ENCODE peak calls at places on chromosomes 7 and 10, in ten cellular contexts. Z is psoas muscle, V is sigmoid colon, B is small intestine, Q is fibroblast of lung, H is keratinocyte, D is upper lobe of right lung, M is tibial nerve, X is hepatocyte, J is WERI-Rb-1. S is an unnamed sample.

GRCh38 chr10:75035975-75036708 is 75.3 kb upstream of the SAMD8 start:
- DNase-seq in Z (no peak), V (no peak), B (no peak), Q (peak), H (no peak), D (no peak), M (no peak), X (no peak), J (no peak), S (no peak)

GRCh38 chr7:3955751-3956696 is 655.0 kb downstream of the SDK1 start:
- DNase-seq in Z (no peak), V (no peak), B (peak), Q (peak), H (peak), D (no peak), M (no peak), X (peak), J (no peak), S (no peak)

GRCh38 chr10:86361134-86362128 is 5.2 kb downstream of the GRID1 start:
- DNase-seq in Z (peak), V (peak), B (no peak), Q (no peak), H (no peak), D (peak), M (no peak), X (no peak), J (no peak), S (no peak)

GRCh38 chr10:66259836-66260235 is 666.0 kb upstream of the LRRTM3 start:
- DNase-seq in Z (no peak), V (no peak), B (no peak), Q (no peak), H (no peak), D (no peak), M (no peak), X (no peak), J (no peak), S (no peak)

GRCh38 chr10:15719899-15720634 is at the start of gene ITGA8:
- DNase-seq in Z (peak), V (no peak), B (no peak), Q (no peak), H (no peak), D (peak), M (no peak), X (peak), J (peak), S (peak)

GRCh38 chr10:97140284-97140846 is 45.4 kb downstream of the SLIT1 start:
- DNase-seq in Z (no peak), V (peak), B (no peak), Q (no peak), H (no peak), D (no peak), M (no peak), X (no peak), J (no peak), S (peak)

GRCh38 chr7:86600506-86601290 is 43.0 kb upstream of the GRM3 start:
- DNase-seq in Z (no peak), V (no peak), B (no peak), Q (no peak), H (no peak), D (peak), M (no peak), X (peak), J (no peak), S (peak)

GRCh38 chr7:147052818-147053217 is 936.2 kb downstream of the CNTNAP2 start:
- DNase-seq in Z (no peak), V (no peak), B (no peak), Q (no peak), H (no peak), D (no peak), M (no peak), X (no peak), J (no peak), S (no peak)

GRCh38 chr10:67785098-67785497 is 52.9 kb downstream of the DNAJC12 start:
- DNase-seq in Z (no peak), V (no peak), B (peak), Q (no peak), H (no peak), D (no peak), M (no peak), X (no peak), J (no peak), S (no peak)

GRCh38 chr7:85815511-85815910 is 628.7 kb upstream of the SEMA3D start:
- DNase-seq in Z (no peak), V (no peak), B (no peak), Q (no peak), H (no peak), D (no peak), M (no peak), X (no peak), J (no peak), S (no peak)

GRCh38 chr7:144747961-144748360 is 87.9 kb downstream of the TPK1 start:
- DNase-seq in Z (no peak), V (no peak), B (peak), Q (no peak), H (no peak), D (no peak), M (no peak), X (no peak), J (no peak), S (no peak)

GRCh38 chr10:6213908-6214307 is 11.2 kb downstream of the PFKFB3 start:
- DNase-seq in Z (peak), V (no peak), B (no peak), Q (no peak), H (no peak), D (no peak), M (no peak), X (no peak), J (no peak), S (no peak)

GRCh38 chr7:42661312-42661711 is 250.6 kb downstream of the C7orf25 start:
- DNase-seq in Z (no peak), V (no peak), B (no peak), Q (peak), H (peak), D (no peak), M (no peak), X (no peak), J (no peak), S (no peak)

GRCh38 chr7:94655562-94655883 is 410 bp downstream of the SGCE start:
- DNase-seq in Z (no peak), V (peak), B (no peak), Q (peak), H (no peak), D (no peak), M (no peak), X (peak), J (peak), S (peak)

GRCh38 chr7:27435461-27435860 is 192.9 kb downstream of the EVX1 start:
- DNase-seq in Z (no peak), V (no peak), B (no peak), Q (peak), H (no peak), D (no peak), M (no peak), X (no peak), J (no peak), S (no peak)

GRCh38 chr10:68992721-68993440 is 4.3 kb downstream of the KIFBP start:
- DNase-seq in Z (peak), V (peak), B (no peak), Q (peak), H (no peak), D (no peak), M (no peak), X (peak), J (no peak), S (no peak)

GRCh38 chr10:88952647-88953111 is at the start of gene ACTA2:
- DNase-seq in Z (no peak), V (peak), B (no peak), Q (peak), H (no peak), D (no peak), M (no peak), X (peak), J (no peak), S (no peak)

GRCh38 chr10:43401627-43402026 is 7.4 kb downstream of the HNRNPF start:
- DNase-seq in Z (no peak), V (no peak), B (no peak), Q (no peak), H (no peak), D (no peak), M (no peak), X (no peak), J (no peak), S (peak)

GRCh38 chr7:100891555-100891954 is 2.0 kb upstream of the UFSP1 start:
- DNase-seq in Z (no peak), V (no peak), B (no peak), Q (peak), H (peak), D (no peak), M (no peak), X (no peak), J (no peak), S (no peak)

GRCh38 chr7:3272691-3273141 is 28.3 kb upstream of the SDK1 start:
- DNase-seq in Z (no peak), V (no peak), B (no peak), Q (peak), H (no peak), D (no peak), M (no peak), X (peak), J (peak), S (no peak)

GRCh38 chr7:104931181-104931781 is 82.7 kb upstream of the KMT2E start:
- DNase-seq in Z (no peak), V (no peak), B (no peak), Q (no peak), H (no peak), D (no peak), M (no peak), X (no peak), J (peak), S (peak)

GRCh38 chr10:6423004-6423403 is 157.1 kb downstream of the PRKCQ start:
- DNase-seq in Z (no peak), V (no peak), B (no peak), Q (peak), H (peak), D (no peak), M (no peak), X (no peak), J (no peak), S (no peak)

GRCh38 chr7:5183155-5183554 is 6.9 kb upstream of the WIPI2 start:
- DNase-seq in Z (no peak), V (peak), B (no peak), Q (no peak), H (no peak), D (peak), M (no peak), X (no peak), J (no peak), S (no peak)

GRCh38 chr7:17661982-17662585 is 278.2 kb downstream of the SNX13 start:
- DNase-seq in Z (no peak), V (no peak), B (no peak), Q (peak), H (no peak), D (no peak), M (no peak), X (no peak), J (no peak), S (peak)

GRCh38 chr10:7318836-7319235 is 92.0 kb downstream of the SFMBT2 start:
- DNase-seq in Z (no peak), V (no peak), B (no peak), Q (no peak), H (no peak), D (no peak), M (no peak), X (no peak), J (no peak), S (no peak)

GRCh38 chr7:8442295-8442813 is 8.9 kb downstream of the NXPH1 start:
- DNase-seq in Z (no peak), V (no peak), B (no peak), Q (no peak), H (no peak), D (no peak), M (no peak), X (no peak), J (no peak), S (no peak)

GRCh38 chr10:18650618-18651017 is 769 bp downstream of the NSUN6 start:
- DNase-seq in Z (no peak), V (no peak), B (peak), Q (no peak), H (no peak), D (no peak), M (no peak), X (no peak), J (no peak), S (no peak)

GRCh38 chr10:124709862-124710261 is 34.3 kb downstream of the FAM53B start:
- DNase-seq in Z (peak), V (no peak), B (peak), Q (no peak), H (no peak), D (peak), M (peak), X (no peak), J (no peak), S (no peak)

GRCh38 chr7:29871787-29872398 is 65.6 kb downstream of the WIPF3 start:
- DNase-seq in Z (no peak), V (no peak), B (no peak), Q (peak), H (no peak), D (no peak), M (no peak), X (no peak), J (no peak), S (no peak)

GRCh38 chr7:142800103-142800502 is 29.3 kb downstream of the PRSS2 start:
- DNase-seq in Z (no peak), V (no peak), B (peak), Q (peak), H (no peak), D (no peak), M (no peak), X (no peak), J (no peak), S (no peak)

GRCh38 chr10:103854265-103854686 is 1.1 kb downstream of the SH3PXD2A start:
- DNase-seq in Z (no peak), V (no peak), B (no peak), Q (no peak), H (no peak), D (no peak), M (no peak), X (peak), J (peak), S (peak)

GRCh38 chr7:102426268-102427031 is 6.9 kb upstream of the ORAI2 start:
- DNase-seq in Z (no peak), V (no peak), B (peak), Q (no peak), H (no peak), D (peak), M (no peak), X (no peak), J (no peak), S (no peak)

GRCh38 chr7:43873300-43873699 is 4.0 kb upstream of the MRPS24 start:
- DNase-seq in Z (peak), V (peak), B (peak), Q (peak), H (peak), D (no peak), M (peak), X (peak), J (no peak), S (no peak)

GRCh38 chr7:124697746-124698145 is 67.8 kb downstream of the GPR37 start:
- DNase-seq in Z (no peak), V (no peak), B (no peak), Q (no peak), H (no peak), D (no peak), M (no peak), X (no peak), J (no peak), S (no peak)

GRCh38 chr10:71603190-71603589 is 116.4 kb downstream of the C10orf105 start:
- DNase-seq in Z (no peak), V (no peak), B (peak), Q (no peak), H (no peak), D (no peak), M (no peak), X (no peak), J (no peak), S (no peak)

GRCh38 chr10:93106631-93107072 is 33.0 kb downstream of the CYP26A1 start:
- DNase-seq in Z (no peak), V (no peak), B (no peak), Q (peak), H (no peak), D (no peak), M (no peak), X (no peak), J (no peak), S (no peak)

GRCh38 chr7:1085910-1086421 is 1.9 kb upstream of the GPER1 start:
- DNase-seq in Z (no peak), V (no peak), B (no peak), Q (no peak), H (no peak), D (no peak), M (no peak), X (no peak), J (no peak), S (no peak)
- H3K27ac ChIP-seq in Z (no peak), V (no peak), B (no peak), Q (no peak), H (no peak), D (no peak), M (no peak), X (no peak), J (no peak), S (no peak)

GRCh38 chr7:74655324-74655723 is 2.2 kb upstream of the GTF2I start:
- DNase-seq in Z (no peak), V (no peak), B (no peak), Q (no peak), H (no peak), D (no peak), M (no peak), X (no peak), J (no peak), S (no peak)
- H3K4me3 ChIP-seq in Z (peak), V (no peak), B (no peak), Q (no peak), H (no peak), D (no peak), M (no peak), X (no peak), J (no peak), S (peak)

GRCh38 chr7:12727455-12728191 is 40.2 kb downstream of the ARL4A start:
- DNase-seq in Z (no peak), V (no peak), B (no peak), Q (no peak), H (no peak), D (no peak), M (no peak), X (no peak), J (no peak), S (no peak)
- H3K27ac ChIP-seq in Z (peak), V (no peak), B (no peak), Q (no peak), H (no peak), D (no peak), M (no peak), X (no peak), J (no peak), S (no peak)

GRCh38 chr7:123632808-123633207 is 22.9 kb upstream of the LMOD2 start:
- DNase-seq in Z (no peak), V (no peak), B (no peak), Q (no peak), H (no peak), D (no peak), M (no peak), X (no peak), J (no peak), S (no peak)
- H3K4me3 ChIP-seq in Z (no peak), V (no peak), B (no peak), Q (no peak), H (no peak), D (no peak), M (no peak), X (no peak), J (no peak), S (no peak)